ENCODE peak calls at places on chromosomes 7 and 10, in nine cellular contexts. One of them, this sample, is unnamed.

GRCh38 chr10:131660427-131660826 is 240.4 kb upstream of the PPP2R2D start:
- DNase-seq in GM10248: no peak
- DNase-seq in NCI-H1092: no peak
- DNase-seq in aorta: peak
- DNase-seq in Right ventricle myocardium superior: no peak
- DNase-seq in prostate gland: no peak
- DNase-seq in skeletal muscle cell: no peak
- DNase-seq in tibial artery: no peak
- DNase-seq in sciatic nerve: no peak
- DNase-seq in this sample: no peak

GRCh38 chr10:122143238-122143841 is 127.8 kb upstream of the BTBD16 start:
- DNase-seq in tibial artery: no peak
- DNase-seq in sciatic nerve: no peak
- DNase-seq in NCI-H1092: no peak
- DNase-seq in prostate gland: no peak
- DNase-seq in aorta: no peak
- DNase-seq in GM10248: no peak
- DNase-seq in skeletal muscle cell: no peak
- DNase-seq in Right ventricle myocardium superior: no peak
- DNase-seq in this sample: no peak

GRCh38 chr7:55794527-55794926 is 68.0 kb downstream of the SEPTIN14 start:
- DNase-seq in skeletal muscle cell: no peak
- DNase-seq in sciatic nerve: no peak
- DNase-seq in aorta: no peak
- DNase-seq in GM10248: no peak
- DNase-seq in Right ventricle myocardium superior: no peak
- DNase-seq in prostate gland: no peak
- DNase-seq in NCI-H1092: no peak
- DNase-seq in tibial artery: no peak
- DNase-seq in this sample: no peak

GRCh38 chr7:56062382-56062781 is 1.7 kb upstream of the SUMF2 start:
- DNase-seq in skeletal muscle cell: no peak
- DNase-seq in prostate gland: no peak
- DNase-seq in aorta: no peak
- DNase-seq in Right ventricle myocardium superior: no peak
- DNase-seq in sciatic nerve: no peak
- DNase-seq in GM10248: no peak
- DNase-seq in NCI-H1092: no peak
- DNase-seq in tibial artery: no peak
- DNase-seq in this sample: no peak

GRCh38 chr7:108096996-108097395 is 33.2 kb downstream of the LAMB4 start:
- DNase-seq in Right ventricle myocardium superior: no peak
- DNase-seq in NCI-H1092: no peak
- DNase-seq in GM10248: no peak
- DNase-seq in aorta: no peak
- DNase-seq in sciatic nerve: no peak
- DNase-seq in skeletal muscle cell: no peak
- DNase-seq in tibial artery: no peak
- DNase-seq in prostate gland: no peak
- DNase-seq in this sample: no peak

GRCh38 chr10:76429331-76429625 is 997.9 kb downstream of the LRMDA start:
- DNase-seq in Right ventricle myocardium superior: no peak
- DNase-seq in skeletal muscle cell: no peak
- DNase-seq in tibial artery: no peak
- DNase-seq in prostate gland: no peak
- DNase-seq in NCI-H1092: no peak
- DNase-seq in sciatic nerve: no peak
- DNase-seq in GM10248: no peak
- DNase-seq in aorta: no peak
- DNase-seq in this sample: no peak

GRCh38 chr10:19347592-19347991 is 299.0 kb downstream of the MALRD1 start:
- DNase-seq in GM10248: no peak
- DNase-seq in sciatic nerve: no peak
- DNase-seq in skeletal muscle cell: no peak
- DNase-seq in tibial artery: no peak
- DNase-seq in prostate gland: no peak
- DNase-seq in Right ventricle myocardium superior: no peak
- DNase-seq in NCI-H1092: no peak
- DNase-seq in aorta: no peak
- DNase-seq in this sample: no peak

GRCh38 chr10:21402606-21403083 is 122.8 kb downstream of the SKIDA1 start:
- DNase-seq in NCI-H1092: no peak
- DNase-seq in sciatic nerve: no peak
- DNase-seq in GM10248: no peak
- DNase-seq in Right ventricle myocardium superior: no peak
- DNase-seq in tibial artery: no peak
- DNase-seq in skeletal muscle cell: peak
- DNase-seq in prostate gland: no peak
- DNase-seq in aorta: no peak
- DNase-seq in this sample: no peak

GRCh38 chr7:91556956-91557650 is 292.9 kb downstream of the FZD1 start:
- DNase-seq in Right ventricle myocardium superior: no peak
- DNase-seq in GM10248: no peak
- DNase-seq in prostate gland: peak
- DNase-seq in NCI-H1092: no peak
- DNase-seq in tibial artery: no peak
- DNase-seq in aorta: no peak
- DNase-seq in skeletal muscle cell: no peak
- DNase-seq in sciatic nerve: no peak
- DNase-seq in this sample: no peak

GRCh38 chr7:105877736-105878135 is 1.3 kb upstream of the ATXN7L1 start:
- DNase-seq in GM10248: no peak
- DNase-seq in prostate gland: no peak
- DNase-seq in tibial artery: no peak
- DNase-seq in sciatic nerve: no peak
- DNase-seq in NCI-H1092: no peak
- DNase-seq in skeletal muscle cell: no peak
- DNase-seq in Right ventricle myocardium superior: no peak
- DNase-seq in aorta: no peak
- DNase-seq in this sample: no peak

GRCh38 chr10:5033061-5033770 is 29.6 kb upstream of the AKR1C2 start:
- DNase-seq in skeletal muscle cell: peak
- DNase-seq in tibial artery: no peak
- DNase-seq in sciatic nerve: no peak
- DNase-seq in Right ventricle myocardium superior: no peak
- DNase-seq in GM10248: no peak
- DNase-seq in aorta: no peak
- DNase-seq in NCI-H1092: no peak
- DNase-seq in prostate gland: no peak
- DNase-seq in this sample: no peak

GRCh38 chr10:132065491-132066105 is at the start of gene JAKMIP3:
- DNase-seq in NCI-H1092: no peak
- DNase-seq in aorta: peak
- DNase-seq in sciatic nerve: peak
- DNase-seq in tibial artery: peak
- DNase-seq in skeletal muscle cell: peak
- DNase-seq in Right ventricle myocardium superior: peak
- DNase-seq in prostate gland: peak
- DNase-seq in GM10248: no peak
- DNase-seq in this sample: no peak

GRCh38 chr10:49433069-49433468 is 37.2 kb upstream of the DRGX start:
- DNase-seq in Right ventricle myocardium superior: no peak
- DNase-seq in sciatic nerve: no peak
- DNase-seq in prostate gland: no peak
- DNase-seq in GM10248: no peak
- DNase-seq in skeletal muscle cell: no peak
- DNase-seq in tibial artery: no peak
- DNase-seq in NCI-H1092: no peak
- DNase-seq in aorta: no peak
- DNase-seq in this sample: no peak

GRCh38 chr7:35504365-35504764 is 190.6 kb downstream of the HERPUD2 start:
- DNase-seq in NCI-H1092: no peak
- DNase-seq in prostate gland: no peak
- DNase-seq in GM10248: no peak
- DNase-seq in tibial artery: no peak
- DNase-seq in Right ventricle myocardium superior: no peak
- DNase-seq in aorta: no peak
- DNase-seq in skeletal muscle cell: no peak
- DNase-seq in sciatic nerve: no peak
- DNase-seq in this sample: no peak

GRCh38 chr10:8066797-8067196 is 12.3 kb downstream of the GATA3 start:
- DNase-seq in sciatic nerve: no peak
- DNase-seq in NCI-H1092: no peak
- DNase-seq in prostate gland: no peak
- DNase-seq in skeletal muscle cell: no peak
- DNase-seq in aorta: no peak
- DNase-seq in GM10248: no peak
- DNase-seq in Right ventricle myocardium superior: no peak
- DNase-seq in tibial artery: no peak
- DNase-seq in this sample: no peak

GRCh38 chr7:116966606-116967005 is 13.3 kb downstream of the ST7 start:
- DNase-seq in GM10248: no peak
- DNase-seq in sciatic nerve: no peak
- DNase-seq in tibial artery: no peak
- DNase-seq in skeletal muscle cell: no peak
- DNase-seq in Right ventricle myocardium superior: no peak
- DNase-seq in NCI-H1092: no peak
- DNase-seq in aorta: no peak
- DNase-seq in prostate gland: no peak
- DNase-seq in this sample: no peak

GRCh38 chr7:100692578-100692961 is 1.5 kb downstream of the GIGYF1 start:
- DNase-seq in Right ventricle myocardium superior: no peak
- DNase-seq in skeletal muscle cell: no peak
- DNase-seq in GM10248: no peak
- DNase-seq in sciatic nerve: no peak
- DNase-seq in NCI-H1092: no peak
- DNase-seq in tibial artery: no peak
- DNase-seq in prostate gland: no peak
- DNase-seq in aorta: no peak
- DNase-seq in this sample: no peak

GRCh38 chr10:28171468-28172235 is 131.2 kb downstream of the MPP7 start:
- DNase-seq in NCI-H1092: no peak
- DNase-seq in tibial artery: peak
- DNase-seq in aorta: no peak
- DNase-seq in sciatic nerve: no peak
- DNase-seq in skeletal muscle cell: peak
- DNase-seq in GM10248: no peak
- DNase-seq in Right ventricle myocardium superior: no peak
- DNase-seq in prostate gland: no peak
- DNase-seq in this sample: no peak

GRCh38 chr7:157337316-157338149 is 729 bp downstream of the DNAJB6 start:
- DNase-seq in aorta: peak
- DNase-seq in Right ventricle myocardium superior: peak
- DNase-seq in GM10248: peak
- DNase-seq in skeletal muscle cell: peak
- DNase-seq in NCI-H1092: peak
- DNase-seq in sciatic nerve: peak
- DNase-seq in prostate gland: peak
- DNase-seq in tibial artery: peak
- DNase-seq in this sample: peak

GRCh38 chr10:33087922-33088321 is 129.9 kb upstream of the ITGB1 start:
- DNase-seq in GM10248: no peak
- DNase-seq in prostate gland: no peak
- DNase-seq in sciatic nerve: no peak
- DNase-seq in Right ventricle myocardium superior: no peak
- DNase-seq in skeletal muscle cell: no peak
- DNase-seq in aorta: no peak
- DNase-seq in tibial artery: no peak
- DNase-seq in NCI-H1092: no peak
- DNase-seq in this sample: no peak

GRCh38 chr10:47143473-47143872 is 156.5 kb upstream of the GDF10 start:
- DNase-seq in sciatic nerve: no peak
- DNase-seq in skeletal muscle cell: no peak
- DNase-seq in NCI-H1092: no peak
- DNase-seq in prostate gland: no peak
- DNase-seq in GM10248: no peak
- DNase-seq in Right ventricle myocardium superior: no peak
- DNase-seq in tibial artery: no peak
- DNase-seq in aorta: no peak
- DNase-seq in this sample: no peak

GRCh38 chr10:91210014-91210413 is 10.4 kb upstream of the PCGF5 start:
- DNase-seq in NCI-H1092: peak
- DNase-seq in GM10248: no peak
- DNase-seq in tibial artery: no peak
- DNase-seq in prostate gland: no peak
- DNase-seq in aorta: no peak
- DNase-seq in skeletal muscle cell: no peak
- DNase-seq in Right ventricle myocardium superior: no peak
- DNase-seq in sciatic nerve: no peak
- DNase-seq in this sample: no peak

GRCh38 chr10:103153302-103153759 is 39.7 kb downstream of the NT5C2 start:
- DNase-seq in tibial artery: peak
- DNase-seq in aorta: no peak
- DNase-seq in prostate gland: no peak
- DNase-seq in skeletal muscle cell: no peak
- DNase-seq in sciatic nerve: no peak
- DNase-seq in GM10248: no peak
- DNase-seq in NCI-H1092: no peak
- DNase-seq in Right ventricle myocardium superior: no peak
- DNase-seq in this sample: no peak

GRCh38 chr10:120508393-120508792 is 51.4 kb downstream of the PLPP4 start:
- DNase-seq in NCI-H1092: no peak
- DNase-seq in aorta: no peak
- DNase-seq in prostate gland: no peak
- DNase-seq in skeletal muscle cell: no peak
- DNase-seq in GM10248: no peak
- DNase-seq in Right ventricle myocardium superior: no peak
- DNase-seq in sciatic nerve: no peak
- DNase-seq in tibial artery: no peak
- DNase-seq in this sample: no peak